ENCODE peak calls at places on chromosomes 13 and 19, in four cellular contexts. P, S, R and Y are unnamed samples.

GRCh38 chr13:31234729-31235128 is 35.0 kb downstream of the B3GLCT start:
- DNase-seq in P (peak; percentile 14), S (no peak), R (no peak), Y (no peak)

GRCh38 chr19:51131780-51132680 is 7.3 kb downstream of the SIGLEC9 start:
- DNase-seq in P (no peak), S (no peak), R (peak; percentile 78), Y (no peak)

GRCh38 chr13:53150568-53150967 is 122.0 kb downstream of the OLFM4 start:
- DNase-seq in P (no peak), S (no peak), R (no peak), Y (peak; percentile 21)

GRCh38 chr13:66329988-66330429 is 900.1 kb downstream of the PCDH9 start:
- DNase-seq in P (no peak), S (no peak), R (no peak), Y (no peak)

GRCh38 chr13:104809483-104809882 is 1726.0 kb downstream of the EFNB2 start:
- DNase-seq in P (no peak), S (no peak), R (no peak), Y (no peak)

GRCh38 chr19:9883231-9883758 is 48.2 kb downstream of the PIN1 start:
- DNase-seq in P (peak; percentile 87), S (no peak), R (no peak), Y (peak; percentile 68)

GRCh38 chr13:106176103-106176502 is 359.4 kb downstream of the EFNB2 start:
- DNase-seq in P (no peak), S (no peak), R (no peak), Y (no peak)

GRCh38 chr13:52809310-52809769 is 39.1 kb downstream of the PCDH8 start:
- DNase-seq in P (peak; percentile 85), S (no peak), R (peak; percentile 51), Y (peak; percentile 79)

GRCh38 chr19:11382898-11383705 is 1.0 kb downstream of the EPOR start:
- DNase-seq in P (peak; percentile 68), S (peak; percentile 6), R (peak; percentile 61), Y (no peak)

GRCh38 chr13:55230570-55230908 is 1910.2 kb upstream of the PRR20A start:
- DNase-seq in P (no peak), S (no peak), R (no peak), Y (peak; percentile 4)

GRCh38 chr13:28449826-28450773 is 44.8 kb downstream of the FLT1 start:
- DNase-seq in P (peak; percentile 28), S (no peak), R (no peak), Y (no peak)

GRCh38 chr13:76823969-76824368 is 62.2 kb downstream of the KCTD12 start:
- DNase-seq in P (no peak), S (no peak), R (no peak), Y (no peak)

GRCh38 chr19:11025006-11025405 is 64.2 kb downstream of the SMARCA4 start:
- DNase-seq in P (no peak), S (no peak), R (no peak), Y (no peak)

GRCh38 chr13:27018882-27019281 is 152.7 kb downstream of the USP12 start:
- DNase-seq in P (no peak), S (no peak), R (no peak), Y (no peak)

DNA sequence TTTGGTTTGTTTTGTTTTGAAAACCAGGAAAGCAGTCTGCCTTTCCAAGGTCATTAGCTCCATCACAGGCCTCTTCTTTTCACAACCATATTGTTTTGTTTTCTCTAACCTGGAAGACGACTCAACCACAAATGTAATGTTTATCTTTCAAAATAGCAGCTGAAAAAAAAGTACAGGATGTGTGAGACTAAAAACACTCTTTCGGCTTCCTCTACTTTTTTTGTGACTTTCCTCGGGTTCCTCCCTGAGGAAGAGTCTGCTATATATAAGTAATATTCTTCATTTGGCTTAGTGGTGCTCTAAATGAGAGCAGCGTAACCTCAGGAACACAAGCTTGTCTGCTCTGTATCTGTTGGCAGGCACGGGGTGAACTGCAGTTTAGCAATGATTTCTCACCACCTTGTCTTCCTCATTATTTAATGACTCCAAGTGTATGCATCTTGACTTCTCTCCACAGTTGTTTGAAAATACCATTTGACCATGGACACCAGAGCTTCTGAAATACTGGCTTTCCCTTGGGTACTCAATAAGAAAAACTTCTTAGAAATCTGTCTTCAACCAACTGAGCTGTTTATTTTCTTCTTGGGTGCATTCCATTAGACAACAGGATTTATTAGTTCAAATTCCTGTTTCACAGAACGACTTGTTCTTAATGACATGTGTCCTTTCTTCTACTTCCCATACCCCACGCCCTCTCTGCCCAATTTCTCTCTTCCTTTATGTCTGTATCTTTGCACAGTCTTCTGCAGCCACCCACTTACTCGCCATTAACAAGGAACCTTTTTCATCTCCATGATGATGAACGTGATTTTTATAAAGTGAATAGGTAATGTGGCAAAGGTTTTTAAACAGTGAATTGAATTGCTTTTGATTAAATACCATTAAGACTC is 11.5 kb upstream of the ITM2B start:
- DNase-seq in P (no peak), S (no peak), R (no peak), Y (no peak)
- H3K27ac ChIP-seq in P (no peak overlapping the region), S (peak overlapping the region; percentile 70), R (peak overlapping the region; percentile 82), Y (peak overlapping the region; percentile 75)

GRCh38 chr19:49763230-49763629 is at the start of gene TSKS:
- DNase-seq in P (no peak), S (no peak), R (no peak), Y (no peak)

GRCh38 chr19:49761249-49761624 is 1.9 kb downstream of the TSKS start:
- DNase-seq in P (no peak), S (no peak), R (no peak), Y (no peak)

GRCh38 chr19:49758292-49758691 is 4.8 kb downstream of the TSKS start:
- DNase-seq in P (peak; percentile 42), S (no peak), R (no peak), Y (peak; percentile 23)

GRCh38 chr19:49764341-49764740 is 1.2 kb upstream of the TSKS start:
- DNase-seq in P (no peak), S (no peak), R (no peak), Y (no peak)

DNA sequence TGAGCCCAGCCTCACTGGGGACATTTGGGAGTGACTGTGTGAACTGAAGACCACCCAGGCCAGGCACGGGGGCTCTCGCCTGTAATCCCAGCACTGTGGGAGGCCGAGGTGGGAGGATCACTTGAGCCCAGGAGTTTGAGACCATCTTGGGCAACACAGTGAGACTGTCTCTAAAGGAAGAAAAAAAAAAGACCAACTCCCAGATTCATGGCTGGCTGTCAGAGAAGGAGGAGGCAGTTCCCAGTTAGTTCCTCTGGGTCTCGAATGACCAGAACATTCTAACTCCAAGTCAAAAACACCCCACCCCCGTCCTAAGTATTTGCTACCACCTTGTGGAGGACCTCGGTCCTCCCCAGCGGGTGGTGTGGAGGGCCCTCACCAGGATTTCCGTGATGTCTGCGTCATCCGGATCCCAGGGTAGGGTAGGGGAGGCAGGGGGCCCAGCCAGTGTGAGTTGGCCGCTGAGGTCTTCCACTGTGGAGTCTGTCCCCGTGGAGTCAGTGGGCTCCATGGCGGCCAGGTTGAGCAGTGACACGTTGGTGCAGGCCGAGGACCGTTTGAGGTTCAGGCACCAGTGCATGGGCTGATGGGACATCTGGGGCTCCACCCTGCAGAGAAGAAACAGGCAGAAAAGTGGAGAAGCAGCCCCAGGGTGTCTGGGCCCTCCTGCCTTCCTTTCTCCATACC is 1.3 kb downstream of the TSKS start:
- DNase-seq in P (peak; percentile 31), S (no peak), R (no peak), Y (no peak)
- TF ChIP-seq CTCF in P (peak; percentile 46), S (no peak), R (no peak), Y (no peak)

GRCh38 chr13:24274452-24274971 is 34.9 kb upstream of the C1QTNF9 start:
- DNase-seq in P (no peak), S (no peak), R (no peak), Y (no peak)

GRCh38 chr13:24272452-24273161 is 36.8 kb upstream of the C1QTNF9 start:
- DNase-seq in P (no peak), S (no peak), R (peak; percentile 65), Y (no peak)

GRCh38 chr13:24273926-24274325 is 35.5 kb upstream of the C1QTNF9 start:
- DNase-seq in P (no peak), S (no peak), R (no peak), Y (no peak)

GRCh38 chr13:24276310-24276709 is 33.1 kb upstream of the C1QTNF9 start:
- DNase-seq in P (no peak), S (no peak), R (no peak), Y (no peak)

GRCh38 chr13:24275041-24275440 is 34.3 kb upstream of the C1QTNF9 start:
- DNase-seq in P (no peak), S (no peak), R (no peak), Y (no peak)
- H3K27ac ChIP-seq in P (no peak overlapping the region), S (peak overlapping the region; percentile 99), R (no peak overlapping the region), Y (no peak overlapping the region)

GRCh38 chr19:48813123-48813911 is 2.5 kb upstream of the BCAT2 start:
- DNase-seq in P (no peak), S (no peak), R (no peak), Y (no peak)
- TF ChIP-seq CTCF in P (peak; percentile 27), S (no peak), R (no peak), Y (no peak)

GRCh38 chr13:40787062-40787461 is 2.3 kb upstream of the SLC25A15 start:
- DNase-seq in P (no peak), S (no peak), R (no peak), Y (no peak)
- H3K27ac ChIP-seq in P (no peak overlapping the region), S (no peak overlapping the region), R (no peak overlapping the region), Y (no peak overlapping the region)